ENCODE peak calls at places on chromosomes 4 and X, in ten cellular contexts. M, W, J, R, S, F, G, Y, Q and Z are unnamed samples.

GRCh38 chrX:1224954-1225353 is 12.5 kb upstream of the CRLF2 start:
- DNase-seq in M (peak), W (no peak), J (no peak), R (no peak), S (no peak), F (no peak), G (no peak), Y (no peak), Q (no peak), Z (no peak)

GRCh38 chr4:3041192-3042142 is 32.9 kb downstream of the HTT-AS start:
- DNase-seq in M (peak), W (peak), J (peak), R (peak), S (peak), F (no peak), G (peak), Y (peak), Q (peak), Z (no peak)

GRCh38 chr4:78332974-78333373 is 218.6 kb upstream of the ANXA3 start:
- DNase-seq in M (no peak), W (no peak), J (no peak), R (no peak), S (no peak), F (no peak), G (no peak), Y (no peak), Q (no peak), Z (no peak)

GRCh38 chr4:76751612-76752343 is 146.2 kb downstream of the SOWAHB start:
- DNase-seq in M (no peak), W (no peak), J (no peak), R (no peak), S (no peak), F (no peak), G (no peak), Y (no peak), Q (no peak), Z (no peak)

GRCh38 chr4:158219623-158220022 is 9.3 kb downstream of the TMEM144 start:
- DNase-seq in M (no peak), W (no peak), J (no peak), R (no peak), S (no peak), F (no peak), G (no peak), Y (no peak), Q (no peak), Z (no peak)

GRCh38 chrX:3141031-3141430 is 99.8 kb downstream of the ARSF start:
- DNase-seq in M (no peak), W (no peak), J (no peak), R (no peak), S (no peak), F (no peak), G (no peak), Y (no peak), Q (no peak), Z (no peak)

GRCh38 chrX:64313624-64314023 is 81.6 kb downstream of the MTMR8 start:
- DNase-seq in M (no peak), W (no peak), J (no peak), R (no peak), S (no peak), F (no peak), G (no peak), Y (no peak), Q (no peak), Z (no peak)

GRCh38 chr4:107951551-107951950 is 20.2 kb downstream of the CYP2U1 start:
- DNase-seq in M (no peak), W (peak), J (no peak), R (no peak), S (no peak), F (no peak), G (no peak), Y (no peak), Q (no peak), Z (no peak)

GRCh38 chrX:107324493-107325310 is 118.3 kb downstream of the DNAAF6 start:
- DNase-seq in M (peak), W (peak), J (peak), R (peak), S (no peak), F (peak), G (no peak), Y (peak), Q (no peak), Z (peak)

GRCh38 chr4:107853444-107854325 is 29.0 kb downstream of the SGMS2 start:
- DNase-seq in M (no peak), W (peak), J (no peak), R (no peak), S (no peak), F (peak), G (no peak), Y (no peak), Q (no peak), Z (no peak)

GRCh38 chr4:10117424-10118354 is 1.1 kb upstream of the WDR1 start:
- DNase-seq in M (peak), W (no peak), J (peak), R (no peak), S (no peak), F (no peak), G (no peak), Y (peak), Q (peak), Z (peak)

GRCh38 chr4:110633358-110634319 is 10.8 kb upstream of the PITX2 start:
- DNase-seq in M (no peak), W (no peak), J (no peak), R (no peak), S (no peak), F (no peak), G (no peak), Y (no peak), Q (no peak), Z (no peak)

GRCh38 chr4:7806080-7806630 is 133.5 kb downstream of the AFAP1 start:
- DNase-seq in M (no peak), W (no peak), J (peak), R (peak), S (no peak), F (no peak), G (peak), Y (peak), Q (no peak), Z (peak)

GRCh38 chr4:26860922-26861433 is 337 bp downstream of the STIM2 start:
- DNase-seq in M (peak), W (peak), J (no peak), R (peak), S (peak), F (peak), G (peak), Y (peak), Q (peak), Z (no peak)

GRCh38 chrX:130916636-130917422 is 13.8 kb upstream of the ENOX2 start:
- DNase-seq in M (peak), W (peak), J (peak), R (no peak), S (peak), F (peak), G (peak), Y (peak), Q (peak), Z (no peak)

GRCh38 chrX:18377802-18378201 is 23.3 kb upstream of the SCML2 start:
- DNase-seq in M (peak), W (peak), J (no peak), R (no peak), S (no peak), F (peak), G (peak), Y (peak), Q (peak), Z (no peak)

GRCh38 chr4:72919464-72919863 is 150.1 kb downstream of the COX18 start:
- DNase-seq in M (no peak), W (no peak), J (no peak), R (no peak), S (no peak), F (no peak), G (no peak), Y (no peak), Q (no peak), Z (no peak)

GRCh38 chr4:65924843-65925242 is 254.6 kb upstream of the EPHA5 start:
- DNase-seq in M (no peak), W (no peak), J (no peak), R (no peak), S (no peak), F (no peak), G (no peak), Y (no peak), Q (no peak), Z (no peak)

GRCh38 chrX:105297041-105297440 is 76.5 kb upstream of the TEX13A start:
- DNase-seq in M (no peak), W (no peak), J (no peak), R (no peak), S (no peak), F (no peak), G (no peak), Y (no peak), Q (no peak), Z (no peak)

GRCh38 chrX:12322031-12322430 is 183.8 kb downstream of the FRMPD4 start:
- DNase-seq in M (no peak), W (no peak), J (no peak), R (no peak), S (no peak), F (no peak), G (no peak), Y (no peak), Q (no peak), Z (no peak)

GRCh38 chr4:89024051-89024675 is 32.8 kb downstream of the FAM13A start:
- DNase-seq in M (peak), W (peak), J (peak), R (peak), S (no peak), F (peak), G (peak), Y (peak), Q (peak), Z (peak)

GRCh38 chr4:110586137-110586850 is 36.6 kb downstream of the PITX2 start:
- DNase-seq in M (no peak), W (peak), J (peak), R (no peak), S (no peak), F (peak), G (no peak), Y (no peak), Q (no peak), Z (peak)

GRCh38 chrX:54413753-54414152 is 26.5 kb upstream of the TSR2 start:
- DNase-seq in M (no peak), W (no peak), J (no peak), R (no peak), S (no peak), F (no peak), G (peak), Y (no peak), Q (no peak), Z (no peak)

GRCh38 chr4:137700751-137701150 is 168.5 kb upstream of the PCDH18 start:
- DNase-seq in M (no peak), W (no peak), J (no peak), R (peak), S (no peak), F (no peak), G (no peak), Y (no peak), Q (no peak), Z (no peak)